ENCODE peak calls at places on chromosomes 5 and 9, in seven cellular contexts. S is lower leg skin; N is CD8-positive, alpha-beta T cell; H is adipocyte; D is bronchial epithelial cell; M is BE2C; U is memory B cell. O is an unnamed sample.

GRCh38 chr5:53667621-53668020 is 107.2 kb downstream of the NDUFS4 start:
- DNase-seq in S (no peak), N (no peak), H (peak), D (no peak), M (no peak), U (no peak), O (no peak)

GRCh38 chr9:97811534-97812246 is 41.3 kb upstream of the FOXE1 start:
- DNase-seq in S (no peak), N (no peak), H (peak), D (peak), M (no peak), U (no peak), O (no peak)

GRCh38 chr9:134605969-134606363 is 35.6 kb upstream of the COL5A1 start:
- DNase-seq in S (no peak), N (no peak), H (no peak), D (no peak), M (no peak), U (no peak), O (no peak)

GRCh38 chr5:84403773-84404172 is 19.1 kb upstream of the EDIL3 start:
- DNase-seq in S (no peak), N (no peak), H (peak), D (peak), M (no peak), U (no peak), O (no peak)

GRCh38 chr9:99181621-99182020 is 40.1 kb downstream of the ALG2 start:
- DNase-seq in S (peak), N (no peak), H (no peak), D (no peak), M (no peak), U (no peak), O (no peak)

GRCh38 chr5:57341380-57341979 is 141.1 kb downstream of the ACTBL2 start:
- DNase-seq in S (no peak), N (no peak), H (no peak), D (peak), M (no peak), U (no peak), O (no peak)

GRCh38 chr9:18149457-18150011 is 324.4 kb upstream of the ADAMTSL1 start:
- DNase-seq in S (no peak), N (no peak), H (peak), D (no peak), M (no peak), U (no peak), O (no peak)

GRCh38 chr9:125984461-125984860 is 237.3 kb downstream of the PBX3 start:
- DNase-seq in S (peak), N (no peak), H (no peak), D (no peak), M (no peak), U (no peak), O (no peak)

GRCh38 chr5:35651002-35651756 is 33.5 kb downstream of the SPEF2 start:
- DNase-seq in S (no peak), N (peak), H (peak), D (peak), M (peak), U (no peak), O (no peak)

GRCh38 chr9:27460225-27461023 is 63.7 kb upstream of the IFNK start:
- DNase-seq in S (no peak), N (no peak), H (no peak), D (peak), M (no peak), U (no peak), O (no peak)

O was measured in gastrocnemius medialis.